ENCODE peak calls at places on chromosomes 2 and 18, in nine cellular contexts. One of them, this sample, is unnamed.

GRCh38 chr2:19380532-19380931 is 22.1 kb upstream of the OSR1 start:
- DNase-seq in NCI-H774: no peak
- DNase-seq in T-helper 17 cell: no peak
- DNase-seq in NCI-H2107: no peak
- DNase-seq in GM12864: no peak
- DNase-seq in skeletal muscle cell: no peak
- DNase-seq in occipital lobe: no peak
- DNase-seq in stimulated activated CD4-positive, alpha-beta T cell treated with anti-CD3 and anti-CD28 coated beads, Interleukin-4, amount 100 ng/mL, for 48 hours: no peak
- DNase-seq in activated T-cell treated with anti-CD3 and anti-CD28 coated beads, Interleukin-2, amount 50 U/mL, for 1 hour: no peak
- DNase-seq in this sample: no peak

GRCh38 chr18:37567061-37567993 is 1.7 kb upstream of the CELF4 start:
- DNase-seq in NCI-H2107: no peak
- DNase-seq in T-helper 17 cell: no peak
- DNase-seq in skeletal muscle cell: no peak
- DNase-seq in stimulated activated CD4-positive, alpha-beta T cell treated with anti-CD3 and anti-CD28 coated beads, Interleukin-4, amount 100 ng/mL, for 48 hours: no peak
- DNase-seq in activated T-cell treated with anti-CD3 and anti-CD28 coated beads, Interleukin-2, amount 50 U/mL, for 1 hour: no peak
- DNase-seq in occipital lobe: no peak
- DNase-seq in GM12864: no peak
- DNase-seq in NCI-H774: no peak
- DNase-seq in this sample: no peak

GRCh38 chr18:21484851-21485636 is 115.5 kb downstream of the ESCO1 start:
- DNase-seq in GM12864: no peak
- DNase-seq in stimulated activated CD4-positive, alpha-beta T cell treated with anti-CD3 and anti-CD28 coated beads, Interleukin-4, amount 100 ng/mL, for 48 hours: no peak
- DNase-seq in NCI-H774: no peak
- DNase-seq in skeletal muscle cell: no peak
- DNase-seq in occipital lobe: no peak
- DNase-seq in activated T-cell treated with anti-CD3 and anti-CD28 coated beads, Interleukin-2, amount 50 U/mL, for 1 hour: no peak
- DNase-seq in NCI-H2107: no peak
- DNase-seq in T-helper 17 cell: no peak
- DNase-seq in this sample: peak

GRCh38 chr2:101150306-101151140 is 659 bp downstream of the TBC1D8 start:
- DNase-seq in NCI-H2107: no peak
- DNase-seq in activated T-cell treated with anti-CD3 and anti-CD28 coated beads, Interleukin-2, amount 50 U/mL, for 1 hour: peak
- DNase-seq in skeletal muscle cell: no peak
- DNase-seq in stimulated activated CD4-positive, alpha-beta T cell treated with anti-CD3 and anti-CD28 coated beads, Interleukin-4, amount 100 ng/mL, for 48 hours: no peak
- DNase-seq in GM12864: no peak
- DNase-seq in NCI-H774: no peak
- DNase-seq in occipital lobe: no peak
- DNase-seq in T-helper 17 cell: no peak
- DNase-seq in this sample: peak

GRCh38 chr2:10732924-10733583 is 11.6 kb downstream of the ATP6V1C2 start:
- DNase-seq in NCI-H2107: no peak
- DNase-seq in NCI-H774: no peak
- DNase-seq in occipital lobe: no peak
- DNase-seq in T-helper 17 cell: no peak
- DNase-seq in stimulated activated CD4-positive, alpha-beta T cell treated with anti-CD3 and anti-CD28 coated beads, Interleukin-4, amount 100 ng/mL, for 48 hours: no peak
- DNase-seq in activated T-cell treated with anti-CD3 and anti-CD28 coated beads, Interleukin-2, amount 50 U/mL, for 1 hour: no peak
- DNase-seq in GM12864: no peak
- DNase-seq in skeletal muscle cell: no peak
- DNase-seq in this sample: no peak

GRCh38 chr18:78792094-78792493 is 187.5 kb upstream of the SALL3 start:
- DNase-seq in skeletal muscle cell: no peak
- DNase-seq in NCI-H774: no peak
- DNase-seq in T-helper 17 cell: no peak
- DNase-seq in activated T-cell treated with anti-CD3 and anti-CD28 coated beads, Interleukin-2, amount 50 U/mL, for 1 hour: no peak
- DNase-seq in stimulated activated CD4-positive, alpha-beta T cell treated with anti-CD3 and anti-CD28 coated beads, Interleukin-4, amount 100 ng/mL, for 48 hours: no peak
- DNase-seq in NCI-H2107: no peak
- DNase-seq in GM12864: no peak
- DNase-seq in occipital lobe: no peak
- DNase-seq in this sample: no peak

GRCh38 chr18:3690682-3691066 is 240.7 kb downstream of the TGIF1 start:
- DNase-seq in NCI-H774: no peak
- DNase-seq in activated T-cell treated with anti-CD3 and anti-CD28 coated beads, Interleukin-2, amount 50 U/mL, for 1 hour: no peak
- DNase-seq in GM12864: no peak
- DNase-seq in occipital lobe: no peak
- DNase-seq in skeletal muscle cell: no peak
- DNase-seq in NCI-H2107: no peak
- DNase-seq in T-helper 17 cell: no peak
- DNase-seq in stimulated activated CD4-positive, alpha-beta T cell treated with anti-CD3 and anti-CD28 coated beads, Interleukin-4, amount 100 ng/mL, for 48 hours: no peak
- DNase-seq in this sample: no peak

GRCh38 chr2:14927021-14927564 is 294.6 kb downstream of the LRATD1 start:
- DNase-seq in NCI-H774: no peak
- DNase-seq in GM12864: no peak
- DNase-seq in NCI-H2107: no peak
- DNase-seq in skeletal muscle cell: no peak
- DNase-seq in activated T-cell treated with anti-CD3 and anti-CD28 coated beads, Interleukin-2, amount 50 U/mL, for 1 hour: no peak
- DNase-seq in stimulated activated CD4-positive, alpha-beta T cell treated with anti-CD3 and anti-CD28 coated beads, Interleukin-4, amount 100 ng/mL, for 48 hours: no peak
- DNase-seq in T-helper 17 cell: no peak
- DNase-seq in occipital lobe: no peak
- DNase-seq in this sample: no peak

GRCh38 chr2:227036527-227036926 is 127.5 kb downstream of the COL4A4 start:
- DNase-seq in GM12864: no peak
- DNase-seq in activated T-cell treated with anti-CD3 and anti-CD28 coated beads, Interleukin-2, amount 50 U/mL, for 1 hour: no peak
- DNase-seq in T-helper 17 cell: no peak
- DNase-seq in NCI-H774: no peak
- DNase-seq in stimulated activated CD4-positive, alpha-beta T cell treated with anti-CD3 and anti-CD28 coated beads, Interleukin-4, amount 100 ng/mL, for 48 hours: no peak
- DNase-seq in occipital lobe: no peak
- DNase-seq in skeletal muscle cell: no peak
- DNase-seq in NCI-H2107: no peak
- DNase-seq in this sample: no peak

This sample was measured in mesenchymal stem cell.